ENCODE peak calls at places on chromosomes 7 and 10, in eight cellular contexts. I, H, T, C, Q, S, K and D are unnamed samples.

GRCh38 chr10:13750299-13751190 is 163.8 kb downstream of the PRPF18 start:
- DNase-seq in I (no peak), H (no peak), T (no peak), C (no peak), Q (no peak), S (no peak), K (no peak), D (no peak)

GRCh38 chr10:8074881-8075280 is 20.4 kb downstream of the GATA3 start:
- DNase-seq in I (no peak), H (no peak), T (no peak), C (no peak), Q (no peak), S (no peak), K (no peak), D (no peak)

GRCh38 chr10:6593140-6593740 is 13.2 kb upstream of the PRKCQ start:
- DNase-seq in I (no peak), H (no peak), T (no peak), C (no peak), Q (no peak), S (no peak), K (no peak), D (no peak)

GRCh38 chr10:122348512-122348911 is 26.0 kb upstream of the PLEKHA1 start:
- DNase-seq in I (no peak), H (no peak), T (no peak), C (no peak), Q (no peak), S (peak), K (no peak), D (no peak)

GRCh38 chr10:129048513-129048912 is 418.5 kb upstream of the MGMT start:
- DNase-seq in I (no peak), H (no peak), T (no peak), C (no peak), Q (peak), S (no peak), K (no peak), D (no peak)

GRCh38 chr10:8640878-8641277 is 586.4 kb downstream of the GATA3 start:
- DNase-seq in I (no peak), H (no peak), T (no peak), C (no peak), Q (no peak), S (no peak), K (no peak), D (no peak)

GRCh38 chr7:77270081-77270480 is 70.5 kb upstream of the FGL2 start:
- DNase-seq in I (no peak), H (no peak), T (no peak), C (no peak), Q (no peak), S (no peak), K (no peak), D (no peak)

GRCh38 chr7:35729061-35729783 is 34.3 kb upstream of the HERPUD2 start:
- DNase-seq in I (no peak), H (no peak), T (no peak), C (no peak), Q (no peak), S (no peak), K (no peak), D (no peak)

GRCh38 chr7:97166308-97166707 is 48.8 kb downstream of the SDHAF3 start:
- DNase-seq in I (no peak), H (no peak), T (no peak), C (no peak), Q (no peak), S (no peak), K (no peak), D (no peak)

GRCh38 chr7:93430917-93431588 is 143.5 kb downstream of the CALCR start:
- DNase-seq in I (no peak), H (no peak), T (no peak), C (no peak), Q (no peak), S (no peak), K (no peak), D (no peak)

GRCh38 chr10:59499460-59499859 is 137.1 kb upstream of the FAM13C start:
- DNase-seq in I (peak), H (no peak), T (no peak), C (no peak), Q (no peak), S (no peak), K (no peak), D (no peak)

GRCh38 chr10:48331436-48331835 is 25.0 kb downstream of the MAPK8 start:
- DNase-seq in I (no peak), H (no peak), T (no peak), C (no peak), Q (no peak), S (no peak), K (no peak), D (no peak)

GRCh38 chr10:12252882-12253546 is 57.0 kb downstream of the CDC123 start:
- DNase-seq in I (peak), H (no peak), T (no peak), C (peak), Q (peak), S (peak), K (no peak), D (peak)

GRCh38 chr10:81108516-81109199 is 571.0 kb downstream of the SH2D4B start:
- DNase-seq in I (no peak), H (no peak), T (no peak), C (peak), Q (no peak), S (no peak), K (no peak), D (no peak)

GRCh38 chr10:103192089-103192450 is 1.0 kb downstream of the NT5C2 start:
- DNase-seq in I (no peak), H (no peak), T (no peak), C (peak), Q (no peak), S (no peak), K (no peak), D (no peak)

GRCh38 chr10:110739811-110740271 is 95.7 kb downstream of the RBM20 start:
- DNase-seq in I (no peak), H (no peak), T (no peak), C (no peak), Q (peak), S (no peak), K (no peak), D (no peak)

GRCh38 chr7:33996899-33997298 is 91.6 kb downstream of the BMPER start:
- DNase-seq in I (no peak), H (no peak), T (no peak), C (no peak), Q (no peak), S (no peak), K (no peak), D (no peak)
- TF ChIP-seq CTCF in I (no peak), H (no peak), T (no peak), C (no peak), Q (no peak), S (no peak), K (no peak), D (no peak)

GRCh38 chr7:90246184-90246583 is 1.2 kb downstream of the CFAP69 start:
- DNase-seq in I (peak), H (no peak), T (no peak), C (no peak), Q (no peak), S (peak), K (peak), D (no peak)
- H3K4me3 ChIP-seq in I (peak), H (no peak), T (peak), C (peak), Q (no peak), S (peak), K (peak), D (peak)

DNA sequence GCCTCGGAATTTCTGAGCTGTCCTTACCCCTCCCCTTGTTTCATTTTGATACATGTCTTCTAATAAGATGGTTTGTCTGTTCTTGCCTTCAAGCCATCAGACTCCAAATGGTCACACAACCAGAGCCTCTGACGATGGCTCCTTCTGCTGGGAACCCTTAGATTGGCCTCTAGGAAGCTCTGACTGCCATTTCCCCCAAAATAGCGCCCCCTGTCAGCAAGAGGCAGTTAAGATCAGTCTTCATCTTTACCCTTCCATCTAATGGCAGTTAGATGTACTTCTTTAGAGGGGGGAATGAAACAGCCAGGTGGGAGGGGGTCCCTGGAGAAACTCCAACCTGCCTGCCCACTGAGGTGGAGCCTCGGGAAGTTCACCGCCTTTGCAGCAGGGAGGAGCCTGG is 85.8 kb upstream of the GPR22 start:
- DNase-seq in I (peak), H (no peak), T (no peak), C (no peak), Q (no peak), S (no peak), K (no peak), D (no peak)
- TF ChIP-seq CTCF in I (peak), H (peak), T (no peak), C (no peak), Q (peak), S (no peak), K (no peak), D (no peak)

GRCh38 chr10:96267234-96267705 is 4.1 kb downstream of the BLNK start:
- DNase-seq in I (no peak), H (no peak), T (no peak), C (peak), Q (no peak), S (no peak), K (no peak), D (no peak)
- H3K4me3 ChIP-seq in I (no peak), H (no peak), T (no peak), C (no peak), Q (no peak), S (no peak), K (no peak), D (no peak)

GRCh38 chr10:43278216-43278615 is 11.4 kb upstream of the RASGEF1A start:
- DNase-seq in I (no peak), H (no peak), T (no peak), C (no peak), Q (no peak), S (no peak), K (no peak), D (no peak)

GRCh38 chr10:43274011-43274410 is 7.1 kb upstream of the RASGEF1A start:
- DNase-seq in I (peak), H (no peak), T (no peak), C (no peak), Q (no peak), S (peak), K (no peak), D (no peak)

GRCh38 chr10:43272030-43272429 is 5.2 kb upstream of the RASGEF1A start:
- DNase-seq in I (no peak), H (no peak), T (no peak), C (no peak), Q (no peak), S (no peak), K (no peak), D (no peak)

GRCh38 chr10:43268491-43268890 is 1.6 kb upstream of the RASGEF1A start:
- DNase-seq in I (no peak), H (no peak), T (no peak), C (no peak), Q (no peak), S (no peak), K (no peak), D (no peak)

DNA sequence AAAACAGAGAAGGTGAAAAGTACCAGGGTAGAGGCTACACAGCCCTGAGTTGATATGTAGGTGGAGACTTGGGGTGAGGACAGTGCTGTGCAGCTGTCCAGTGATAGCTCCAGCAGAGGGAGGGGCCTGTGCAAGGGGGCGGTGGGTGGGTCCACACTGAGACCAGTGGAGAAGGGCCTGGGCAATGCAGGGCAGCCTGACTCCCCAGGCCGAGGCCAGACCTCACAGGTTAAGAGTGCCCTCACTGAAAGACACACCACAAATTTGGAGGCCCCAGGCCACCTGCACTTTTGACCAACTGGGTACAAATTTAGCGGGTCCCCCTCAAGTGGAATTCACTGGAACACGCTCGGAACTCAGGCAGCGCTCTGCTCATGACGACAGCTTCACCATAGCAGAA is 6.7 kb upstream of the RASGEF1A start:
- DNase-seq in I (no peak), H (no peak), T (no peak), C (no peak), Q (no peak), S (no peak), K (no peak), D (no peak)
- TF ChIP-seq CTCF in I (no peak), H (no peak), T (no peak), C (no peak), Q (no peak), S (no peak), K (no peak), D (no peak)

GRCh38 chr10:72087392-72087968 is 871 bp downstream of the SPOCK2 start:
- DNase-seq in I (peak), H (no peak), T (no peak), C (peak), Q (no peak), S (peak), K (no peak), D (no peak)
- H3K4me3 ChIP-seq in I (peak), H (peak), T (no peak), C (peak), Q (no peak), S (peak), K (no peak), D (peak)

GRCh38 chr7:45721949-45722598 is 147.9 kb downstream of the ADCY1 start:
- DNase-seq in I (peak), H (no peak), T (no peak), C (no peak), Q (no peak), S (no peak), K (no peak), D (no peak)
- TF ChIP-seq CTCF in I (peak), H (no peak), T (no peak), C (no peak), Q (peak), S (peak), K (peak), D (no peak)